ENCODE peak calls at places on chromosomes 13 and 19, in ten cellular contexts. R is C1 segment of cervical spinal cord; L is fibroblast of mammary gland; Z is effector CD4-positive, alpha-beta T cell; Q is Karpas-422; N is choroid plexus epithelial cell; M is T-helper 1 cell; A is lower leg skin; S is NCI-H1092; D is AG04450. W is an unnamed sample.
A peak's percentile ranks its signal among the peaks of the same experiment; 100 is the strongest.

GRCh38 chr19:17078920-17079709 is 3.5 kb downstream of the MYO9B start:
- DNase-seq in R (peak; percentile 45), L (peak; percentile 16), A (no peak), N (peak; percentile 21), D (no peak), S (no peak), Z (no peak), M (no peak), Q (peak; percentile 55), W (no peak)

GRCh38 chr13:47480941-47481340 is 520.1 kb downstream of the SUCLA2 start:
- DNase-seq in S (no peak), N (no peak), Q (no peak), Z (no peak), D (no peak), A (no peak), R (no peak), L (no peak), M (no peak), W (no peak)

GRCh38 chr13:52846567-52847321 is 1.7 kb downstream of the PCDH8 start:
- DNase-seq in M (no peak), Q (peak; percentile 26), S (no peak), R (peak; percentile 71), L (peak; percentile 28), A (no peak), Z (no peak), N (peak; percentile 10), D (no peak), W (no peak)

GRCh38 chr19:16627194-16627927 is 643 bp downstream of the MED26 start:
- DNase-seq in M (no peak), A (peak; percentile 18), S (no peak), Q (peak; percentile 66), N (peak; percentile 18), Z (no peak), D (no peak), R (no peak), L (no peak), W (no peak)

GRCh38 chr13:112179995-112180394 is 113.0 kb downstream of the SOX1 start:
- DNase-seq in D (no peak), L (no peak), A (no peak), Q (no peak), N (no peak), S (no peak), Z (no peak), M (no peak), R (no peak), W (no peak)

GRCh38 chr19:44740351-44740824 is 8.1 kb upstream of the BCL3 start:
- DNase-seq in D (no peak), Z (no peak), M (no peak), N (no peak), A (no peak), L (no peak), Q (no peak), R (no peak), S (no peak), W (no peak)

GRCh38 chr13:85411608-85412007 is 387.6 kb downstream of the SLITRK6 start:
- DNase-seq in A (no peak), Z (no peak), R (no peak), L (no peak), N (no peak), M (no peak), S (no peak), Q (no peak), D (no peak), W (peak; percentile 5)

GRCh38 chr13:112724788-112725345 is 35.0 kb downstream of the ATP11A start:
- DNase-seq in S (no peak), R (no peak), D (no peak), N (no peak), Q (no peak), Z (no peak), M (no peak), A (no peak), L (no peak), W (no peak)

GRCh38 chr13:28620011-28620830 is 38.7 kb upstream of the POMP start:
- DNase-seq in R (no peak), N (peak; percentile 35), Z (no peak), A (no peak), M (no peak), S (no peak), L (no peak), Q (no peak), D (no peak), W (peak; percentile 23)

GRCh38 chr13:21526707-21527454 is 67.8 kb upstream of the ZDHHC20 start:
- DNase-seq in N (no peak), Z (no peak), R (no peak), Q (no peak), A (no peak), M (no peak), L (no peak), S (no peak), D (no peak), W (no peak)

GRCh38 chr13:25118371-25118770 is 22.4 kb downstream of the PABPC3 start:
- DNase-seq in S (no peak), M (no peak), N (peak; percentile 2), Q (peak; percentile 77), A (no peak), R (no peak), Z (no peak), D (no peak), L (no peak), W (no peak)

GRCh38 chr13:21435710-21436151 is 23.4 kb downstream of the ZDHHC20 start:
- DNase-seq in Z (no peak), N (peak; percentile 87), A (peak; percentile 79), L (peak; percentile 91), M (no peak), R (no peak), Q (no peak), D (peak; percentile 23), S (no peak), W (peak; percentile 69)

GRCh38 chr13:98476106-98476505 is 100.8 kb downstream of the STK24 start:
- DNase-seq in L (no peak), Q (no peak), R (no peak), Z (peak; percentile 61), M (peak; percentile 59), A (no peak), D (no peak), N (no peak), S (no peak), W (no peak)

GRCh38 chr19:6044056-6044805 is 66.1 kb downstream of the RFX2 start:
- DNase-seq in L (no peak), R (no peak), M (no peak), N (no peak), D (no peak), Z (no peak), Q (no peak), S (no peak), A (no peak), W (no peak)

GRCh38 chr13:58611117-58611516 is 979.6 kb downstream of the PCDH17 start:
- DNase-seq in Z (no peak), D (no peak), Q (no peak), S (no peak), R (no peak), L (no peak), N (no peak), A (no peak), M (no peak), W (no peak)

GRCh38 chr19:49056101-49056901 is 1.2 kb downstream of the CGB7 start:
- DNase-seq in D (no peak), R (peak; percentile 25), M (no peak), A (no peak), L (peak; percentile 21), S (no peak), N (peak; percentile 37), Z (peak; percentile 21), Q (peak; percentile 46), W (peak; percentile 6)

GRCh38 chr13:33494596-33495214 is 209.2 kb upstream of the STARD13 start:
- DNase-seq in L (peak; percentile 90), D (peak; percentile 84), Z (no peak), Q (no peak), S (no peak), M (no peak), A (no peak), R (no peak), N (peak; percentile 97), W (peak; percentile 38)

GRCh38 chr13:76014618-76015315 is 378.6 kb downstream of the LMO7 start:
- DNase-seq in S (no peak), L (peak; percentile 32), M (no peak), R (no peak), A (no peak), N (peak; percentile 32), Q (peak; percentile 19), D (no peak), Z (no peak), W (no peak)

GRCh38 chr13:39036212-39036611 is 1.7 kb downstream of the PROSER1 start:
- DNase-seq in Z (no peak), N (peak; percentile 59), A (no peak), S (no peak), M (no peak), R (no peak), Q (peak; percentile 81), L (no peak), D (no peak), W (no peak)

GRCh38 chr13:33487575-33488243 is 202.2 kb upstream of the STARD13 start:
- DNase-seq in Z (no peak), A (no peak), Q (peak; percentile 58), M (no peak), R (peak; percentile 5), L (peak; percentile 74), D (no peak), N (peak; percentile 72), S (no peak), W (peak; percentile 69)

GRCh38 chr13:49021953-49022352 is 46.2 kb downstream of the FNDC3A start:
- DNase-seq in S (no peak), Z (no peak), L (no peak), A (no peak), R (no peak), Q (peak; percentile 34), M (no peak), D (no peak), N (no peak), W (no peak)

GRCh38 chr13:110206170-110206569 is 100.8 kb downstream of the COL4A1 start:
- DNase-seq in S (no peak), A (no peak), N (no peak), R (no peak), Q (no peak), M (no peak), D (no peak), Z (no peak), L (no peak), W (no peak)

GRCh38 chr13:35909837-35910236 is 221.3 kb downstream of the DCLK1 start:
- DNase-seq in M (no peak), N (no peak), D (no peak), S (no peak), Z (no peak), L (no peak), Q (no peak), A (no peak), R (no peak), W (no peak)

GRCh38 chr13:75704942-75705320 is 68.8 kb downstream of the LMO7 start:
- DNase-seq in N (no peak), S (no peak), R (no peak), D (no peak), Q (no peak), Z (no peak), M (no peak), A (peak; percentile 65), L (peak; percentile 11), W (no peak)

GRCh38 chr13:23928985-23929384 is 31.7 kb upstream of the C1QTNF9B start:
- DNase-seq in L (peak; percentile 89), D (peak; percentile 42), Z (no peak), R (no peak), Q (no peak), S (no peak), N (peak; percentile 84), M (no peak), A (no peak), W (no peak)

GRCh38 chr19:44315883-44316282 is 11.1 kb upstream of the ZNF235 start:
- DNase-seq in Z (no peak), A (no peak), L (no peak), N (no peak), Q (no peak), R (no peak), D (no peak), M (no peak), S (no peak), W (no peak)

GRCh38 chr19:2011169-2011568 is 4.3 kb downstream of the BTBD2 start:
- DNase-seq in S (no peak), M (no peak), R (no peak), L (no peak), N (no peak), D (no peak), Q (no peak), A (no peak), Z (no peak), W (no peak)

GRCh38 chr13:35723820-35724219 is 247.3 kb upstream of the MAB21L1 start:
- DNase-seq in N (peak; percentile 56), Q (no peak), A (no peak), D (no peak), L (peak; percentile 70), S (no peak), R (no peak), Z (no peak), M (no peak), W (peak; percentile 52)